ENCODE peak calls at places on chromosomes 2 and 18, in four cellular contexts. F is type B pancreatic cell, Z is body of pancreas, C is RWPE1. M is an unnamed sample.

GRCh38 chr2:26298638-26299393 is 47.1 kb upstream of the SELENOI start:
- DNase-seq in Z (peak; percentile 42), C (peak; percentile 37), F (no peak), M (no peak)

GRCh38 chr2:160306985-160307384 is 106.9 kb upstream of the ITGB6 start:
- DNase-seq in F (no peak), C (no peak), Z (no peak), M (no peak)

GRCh38 chr18:60446821-60447220 is 74.2 kb upstream of the MC4R start:
- DNase-seq in F (no peak), C (no peak), Z (no peak), M (no peak)

GRCh38 chr2:143210446-143210819 is 81.2 kb downstream of the ARHGAP15 start:
- DNase-seq in Z (no peak), C (no peak), F (no peak), M (no peak)

GRCh38 chr18:1846640-1847039 is 724.7 kb downstream of the METTL4 start:
- DNase-seq in C (peak; percentile 12), F (no peak), Z (no peak), M (no peak)

GRCh38 chr2:202023198-202023903 is 10.3 kb upstream of the FZD7 start:
- DNase-seq in Z (no peak), F (no peak), C (no peak), M (no peak)

GRCh38 chr2:196380575-196380974 is 209.2 kb upstream of the STK17B start:
- DNase-seq in C (no peak), Z (no peak), F (no peak), M (no peak)

GRCh38 chr18:39454866-39455265 is 1889.3 kb upstream of the CELF4 start:
- DNase-seq in C (no peak), F (no peak), Z (no peak), M (no peak)

GRCh38 chr18:8413189-8413588 is 196.0 kb upstream of the RAB12 start:
- DNase-seq in C (no peak), F (no peak), Z (no peak), M (no peak)

GRCh38 chr2:25838152-25838756 is 40.0 kb downstream of the ASXL2 start:
- DNase-seq in F (no peak), C (no peak), Z (no peak), M (no peak)

GRCh38 chr2:41736586-41736985 is 311.2 kb upstream of the PKDCC start:
- DNase-seq in Z (no peak), C (no peak), F (no peak), M (no peak)

GRCh38 chr2:63658176-63658968 is 69.6 kb downstream of the MDH1 start:
- DNase-seq in Z (no peak), C (no peak), F (no peak), M (no peak)

GRCh38 chr2:148201075-148202004 is 180.4 kb downstream of the MBD5 start:
- DNase-seq in F (no peak), Z (peak; percentile 24), C (peak; percentile 9), M (peak; percentile 52)

GRCh38 chr2:238231251-238231793 is 8.5 kb downstream of the HES6 start:
- DNase-seq in C (no peak), F (no peak), Z (peak; percentile 84), M (no peak)

GRCh38 chr18:78681934-78682333 is 297.7 kb upstream of the SALL3 start:
- DNase-seq in C (no peak), Z (no peak), F (no peak), M (no peak)

GRCh38 chr2:102434655-102435381 is 11.9 kb downstream of the IL18RAP start:
- DNase-seq in Z (no peak), F (no peak), C (no peak), M (no peak)

GRCh38 chr2:99153921-99154604 is 679 bp downstream of the TSGA10 start:
- DNase-seq in F (no peak), C (no peak), Z (no peak), M (no peak)

GRCh38 chr2:121297217-121297830 is 12.3 kb upstream of the TFCP2L1 start:
- DNase-seq in Z (peak; percentile 39), C (peak; percentile 36), F (peak; percentile 54), M (no peak)

GRCh38 chr18:50194623-50195532 is at the start of gene MYO5B:
- DNase-seq in Z (peak; percentile 90), C (peak; percentile 63), F (peak; percentile 81), M (peak; percentile 70)

GRCh38 chr2:176174382-176174834 is 14.1 kb upstream of the HOXD1 start:
- DNase-seq in F (no peak), C (no peak), Z (no peak), M (no peak)

GRCh38 chr2:53516650-53517049 is 251.0 kb upstream of the CHAC2 start:
- DNase-seq in Z (no peak), C (no peak), F (no peak), M (no peak)

GRCh38 chr2:144137705-144138428 is 382.1 kb downstream of the ZEB2 start:
- DNase-seq in Z (no peak), F (no peak), C (no peak), M (no peak)

GRCh38 chr2:130840506-130840905 is 3.8 kb downstream of the ARHGEF4 start:
- DNase-seq in F (no peak), Z (no peak), C (no peak), M (no peak)

GRCh38 chr2:70569559-70569958 is 15.9 kb upstream of the TGFA start:
- DNase-seq in Z (no peak), C (peak; percentile 86), F (no peak), M (no peak)

GRCh38 chr2:119838179-119838578 is 78.5 kb downstream of the PTPN4 start:
- DNase-seq in Z (no peak), F (no peak), C (no peak), M (no peak)

GRCh38 chr18:36638224-36638623 is 190.6 kb downstream of the TPGS2 start:
- DNase-seq in Z (no peak), C (no peak), F (no peak), M (no peak)

GRCh38 chr2:11676640-11677039 is 6.6 kb upstream of the NTSR2 start:
- DNase-seq in F (no peak), Z (no peak), C (no peak), M (no peak)

GRCh38 chr2:234495801-234496441 is 960 bp downstream of the ARL4C start:
- DNase-seq in C (no peak), Z (peak; percentile 39), F (no peak), M (no peak)

GRCh38 chr2:230134496-230135073 is 65.9 kb upstream of the SLC16A14 start:
- DNase-seq in F (no peak), Z (no peak), C (no peak), M (no peak)

GRCh38 chr2:170313636-170314348 is 135.8 kb downstream of the MYO3B start:
- DNase-seq in Z (no peak), F (no peak), C (no peak), M (no peak)

GRCh38 chr18:7568426-7568825 is 1.3 kb downstream of the PTPRM start:
- DNase-seq in C (no peak), Z (peak; percentile 40), F (peak; percentile 77), M (peak; percentile 66)

GRCh38 chr2:25042321-25043240 is 705 bp downstream of the EFR3B start:
- DNase-seq in Z (peak; percentile 37), C (no peak), F (no peak), M (no peak)

GRCh38 chr2:15940661-15941482 is 522 bp downstream of the MYCN start:
- DNase-seq in Z (no peak), C (no peak), F (no peak), M (no peak)

GRCh38 chr2:20480913-20481312 is 34.0 kb downstream of the RHOB start:
- DNase-seq in C (no peak), Z (no peak), F (no peak), M (no peak)

GRCh38 chr18:12305211-12305610 is 2.8 kb upstream of the TUBB6 start:
- DNase-seq in C (no peak), F (no peak), Z (no peak), M (no peak)

GRCh38 chr2:231666171-231667095 is 41.9 kb upstream of the PTMA start:
- DNase-seq in Z (peak; percentile 96), F (peak; percentile 80), C (peak; percentile 44), M (peak; percentile 75)

GRCh38 chr2:202337133-202337532 is 39.0 kb upstream of the BMPR2 start:
- DNase-seq in F (no peak), C (no peak), Z (no peak), M (no peak)

M was measured in RWPE2.